ENCODE peak calls at places on chromosome 6, in four cellular contexts. One of them, this sample, is unnamed.

GRCh38 chr6:161917645-161918044 is 643.8 kb upstream of the AGPAT4 start:
- DNase-seq in ecto neural progenitor cell: no peak
- DNase-seq in mesenteric fat pad: no peak
- DNase-seq in neuronal stem cell: no peak
- DNase-seq in this sample: no peak

GRCh38 chr6:116866281-116866871 is 10.7 kb upstream of the RFX6 start:
- DNase-seq in ecto neural progenitor cell: no peak
- DNase-seq in mesenteric fat pad: no peak
- DNase-seq in neuronal stem cell: no peak
- DNase-seq in this sample: no peak

GRCh38 chr6:36945301-36945700 is 9.2 kb upstream of the PI16 start:
- DNase-seq in ecto neural progenitor cell: no peak
- DNase-seq in mesenteric fat pad: no peak
- DNase-seq in neuronal stem cell: no peak
- DNase-seq in this sample: no peak

GRCh38 chr6:141413196-141413595 is 719.5 kb upstream of the GJE1 start:
- DNase-seq in ecto neural progenitor cell: no peak
- DNase-seq in mesenteric fat pad: no peak
- DNase-seq in neuronal stem cell: no peak
- DNase-seq in this sample: no peak

GRCh38 chr6:18204691-18205090 is 49.5 kb downstream of the KDM1B start:
- DNase-seq in ecto neural progenitor cell: no peak
- DNase-seq in mesenteric fat pad: no peak
- DNase-seq in neuronal stem cell: no peak
- DNase-seq in this sample: no peak

GRCh38 chr6:15874821-15875220 is 212.0 kb upstream of the DTNBP1 start:
- DNase-seq in ecto neural progenitor cell: no peak
- DNase-seq in mesenteric fat pad: no peak
- DNase-seq in neuronal stem cell: no peak
- DNase-seq in this sample: no peak

GRCh38 chr6:151379933-151380847 is 11.2 kb downstream of the ZBTB2 start:
- DNase-seq in ecto neural progenitor cell: no peak
- DNase-seq in mesenteric fat pad: no peak
- DNase-seq in neuronal stem cell: no peak
- DNase-seq in this sample: peak

GRCh38 chr6:145875496-145876244 is 61.1 kb upstream of the FBXO30 start:
- DNase-seq in ecto neural progenitor cell: no peak
- DNase-seq in mesenteric fat pad: no peak
- DNase-seq in neuronal stem cell: no peak
- DNase-seq in this sample: no peak

GRCh38 chr6:157090736-157091135 is 232.6 kb downstream of the TMEM242 start:
- DNase-seq in ecto neural progenitor cell: no peak
- DNase-seq in mesenteric fat pad: no peak
- DNase-seq in neuronal stem cell: no peak
- DNase-seq in this sample: no peak

GRCh38 chr6:114096553-114097172 is 125.7 kb upstream of the HDAC2 start:
- DNase-seq in ecto neural progenitor cell: no peak
- DNase-seq in mesenteric fat pad: no peak
- DNase-seq in neuronal stem cell: peak
- DNase-seq in this sample: peak

GRCh38 chr6:105250523-105250922 is 70.7 kb upstream of the POPDC3 start:
- DNase-seq in ecto neural progenitor cell: no peak
- DNase-seq in mesenteric fat pad: no peak
- DNase-seq in neuronal stem cell: no peak
- DNase-seq in this sample: no peak

GRCh38 chr6:148608211-148608951 is 138.4 kb upstream of the UST start:
- DNase-seq in ecto neural progenitor cell: no peak
- DNase-seq in mesenteric fat pad: no peak
- DNase-seq in neuronal stem cell: no peak
- DNase-seq in this sample: no peak

GRCh38 chr6:33851959-33852358 is 48.2 kb upstream of the MLN start:
- DNase-seq in ecto neural progenitor cell: peak
- DNase-seq in mesenteric fat pad: no peak
- DNase-seq in neuronal stem cell: peak
- DNase-seq in this sample: peak

GRCh38 chr6:21971540-21971939 is 325.3 kb downstream of the PRL start:
- DNase-seq in ecto neural progenitor cell: no peak
- DNase-seq in mesenteric fat pad: no peak
- DNase-seq in neuronal stem cell: no peak
- DNase-seq in this sample: no peak

GRCh38 chr6:9766240-9766915 is 648.5 kb downstream of the TFAP2A start:
- DNase-seq in ecto neural progenitor cell: no peak
- DNase-seq in mesenteric fat pad: no peak
- DNase-seq in neuronal stem cell: no peak
- DNase-seq in this sample: no peak

GRCh38 chr6:21893778-21894177 is 300.2 kb downstream of the SOX4 start:
- DNase-seq in ecto neural progenitor cell: no peak
- DNase-seq in mesenteric fat pad: no peak
- DNase-seq in neuronal stem cell: no peak
- DNase-seq in this sample: no peak

GRCh38 chr6:101626264-101626663 is 232.8 kb downstream of the GRIK2 start:
- DNase-seq in ecto neural progenitor cell: no peak
- DNase-seq in mesenteric fat pad: no peak
- DNase-seq in neuronal stem cell: no peak
- DNase-seq in this sample: no peak

GRCh38 chr6:72374864-72375263 is 247.0 kb upstream of the KCNQ5 start:
- DNase-seq in ecto neural progenitor cell: peak
- DNase-seq in mesenteric fat pad: no peak
- DNase-seq in neuronal stem cell: peak
- DNase-seq in this sample: no peak